ENCODE peak calls at places on chromosomes 6 and 20, in four cellular contexts. Y, N, X and G are unnamed samples.

GRCh38 chr20:10065154-10065833 is 30.5 kb downstream of the ANKEF1 start:
- DNase-seq in Y (no peak), N (no peak), X (no peak), G (no peak)

GRCh38 chr6:158536891-158537798 is 22.7 kb upstream of the TMEM181 start:
- DNase-seq in Y (peak; percentile 81), N (peak; percentile 60), X (no peak), G (no peak)

GRCh38 chr6:217048-217659 is 75.1 kb upstream of the DUSP22 start:
- DNase-seq in Y (peak; percentile 64), N (no peak), X (no peak), G (peak; percentile 56)

GRCh38 chr20:63156221-63156671 is 59.7 kb downstream of the YTHDF1 start:
- DNase-seq in Y (peak; percentile 61), N (peak; percentile 14), X (no peak), G (no peak)

GRCh38 chr6:131156411-131156810 is 21.1 kb downstream of the AKAP7 start:
- DNase-seq in Y (no peak), N (no peak), X (no peak), G (no peak)

GRCh38 chr6:160791459-160791858 is 89.4 kb downstream of the PLG start:
- DNase-seq in Y (no peak), N (no peak), X (no peak), G (no peak)

GRCh38 chr6:153781306-153781705 is 257.7 kb upstream of the OPRM1 start:
- DNase-seq in Y (no peak), N (no peak), X (no peak), G (no peak)

GRCh38 chr6:93792751-93793150 is 373.4 kb upstream of the EPHA7 start:
- DNase-seq in Y (no peak), N (no peak), X (no peak), G (no peak)

GRCh38 chr6:131807644-131808459 is at the start of gene ENPP1:
- DNase-seq in Y (peak; percentile 64), N (peak; percentile 75), X (peak; percentile 64), G (peak; percentile 69)

GRCh38 chr6:137145421-137145820 is 28.0 kb downstream of the IL22RA2 start:
- DNase-seq in Y (no peak), N (no peak), X (no peak), G (no peak)

GRCh38 chr20:57470666-57471495 is 54.1 kb downstream of the CTCFL start:
- DNase-seq in Y (no peak), N (no peak), X (no peak), G (no peak)

GRCh38 chr20:4064118-4064962 is 49.0 kb upstream of the RNF24 start:
- DNase-seq in Y (no peak), N (peak; percentile 88), X (no peak), G (peak; percentile 94)

GRCh38 chr20:16819483-16819882 is 71.3 kb downstream of the OTOR start:
- DNase-seq in Y (no peak), N (no peak), X (no peak), G (no peak)

GRCh38 chr20:58835231-58835630 is 15.5 kb downstream of the GNAS-AS1 start:
- DNase-seq in Y (no peak), N (no peak), X (no peak), G (no peak)